ENCODE peak calls at places on chromosome 1, in nine cellular contexts. X, O, J, Z, G, B, M, E and R are unnamed samples.
A peak's percentile ranks its signal among the peaks of the same experiment; 100 is the strongest.

GRCh38 chr1:31497601-31498000 is 78.7 kb upstream of the TINAGL1 start:
- DNase-seq in X (no peak), O (no peak), J (no peak), Z (no peak), G (peak; percentile 68), B (no peak), M (no peak), E (no peak), R (no peak)

GRCh38 chr1:160647329-160647720 is 481 bp upstream of the SLAMF1 start:
- DNase-seq in X (no peak), O (no peak), J (no peak), Z (no peak), G (no peak), B (no peak), M (no peak), E (no peak), R (no peak)

GRCh38 chr1:25066253-25066652 is 136.2 kb upstream of the RUNX3 start:
- DNase-seq in X (peak; percentile 52), O (no peak), J (no peak), Z (no peak), G (peak; percentile 23), B (no peak), M (no peak), E (no peak), R (no peak)

GRCh38 chr1:31798433-31799195 is 17.2 kb downstream of the SPOCD1 start:
- DNase-seq in X (no peak), O (no peak), J (peak; percentile 67), Z (no peak), G (peak; percentile 95), B (no peak), M (no peak), E (peak; percentile 55), R (no peak)

GRCh38 chr1:33365560-33365997 is 44.7 kb upstream of the A3GALT2 start:
- DNase-seq in X (peak; percentile 51), O (peak; percentile 36), J (no peak), Z (no peak), G (peak; percentile 67), B (no peak), M (no peak), E (no peak), R (no peak)

GRCh38 chr1:235052067-235053008 is 76.3 kb downstream of the TOMM20 start:
- DNase-seq in X (no peak), O (no peak), J (no peak), Z (no peak), G (no peak), B (no peak), M (no peak), E (no peak), R (no peak)

GRCh38 chr1:67213164-67213563 is 46.9 kb downstream of the IL23R start:
- DNase-seq in X (no peak), O (no peak), J (peak; percentile 20), Z (no peak), G (peak; percentile 17), B (peak; percentile 31), M (no peak), E (peak; percentile 52), R (peak; percentile 52)

GRCh38 chr1:203291201-203292096 is 13.9 kb upstream of the BTG2 start:
- DNase-seq in X (peak; percentile 39), O (peak; percentile 60), J (no peak), Z (no peak), G (no peak), B (peak; percentile 61), M (no peak), E (peak; percentile 19), R (no peak)

GRCh38 chr1:228150458-228151169 is 884 bp downstream of the GJC2 start:
- DNase-seq in X (no peak), O (peak; percentile 60), J (no peak), Z (no peak), G (peak; percentile 74), B (no peak), M (no peak), E (peak; percentile 8), R (no peak)